ENCODE peak calls at places on chromosomes 5 and 9, in ten cellular contexts. Z is SJSA1; D is AG20443; X is endodermal cell; K is astrocyte of the spinal cord; T is T-helper 9 cell; W is thyroid gland; A is GM04504; J is NCI-H1092 treated with DMSO at 0.1 percent for 48 hours; U is stimulated activated CD4-positive, alpha-beta T cell treated with anti-CD3 and anti-CD28 coated beads, Interleukin-1b, Interleukin-23, amount 100 ng/mL, for 4 hours. P is an unnamed sample.

GRCh38 chr9:93902051-93902779 is 52.9 kb downstream of the BARX1 start:
- DNase-seq in Z (peak), U (no peak), T (no peak), A (no peak), J (no peak), D (no peak), K (no peak), X (peak), W (no peak), P (no peak)

GRCh38 chr5:176360894-176361436 is 599 bp downstream of the KIAA1191 start:
- DNase-seq in D (no peak), X (no peak), Z (no peak), W (peak), A (no peak), K (no peak), J (no peak), T (no peak), U (no peak), P (no peak)

GRCh38 chr5:27171696-27172362 is 133.4 kb upstream of the CDH9 start:
- DNase-seq in D (no peak), T (no peak), W (no peak), Z (no peak), U (no peak), K (no peak), A (no peak), X (no peak), J (no peak), P (no peak)

GRCh38 chr5:10578869-10579268 is 15.0 kb downstream of the ANKRD33B start:
- DNase-seq in X (no peak), J (no peak), U (no peak), K (no peak), T (no peak), A (no peak), D (no peak), W (no peak), Z (peak), P (no peak)

GRCh38 chr5:150780180-150780692 is 1.7 kb downstream of the SMIM3 start:
- DNase-seq in W (peak), J (no peak), T (no peak), U (no peak), D (peak), X (no peak), Z (no peak), K (no peak), A (peak), P (no peak)

GRCh38 chr9:33287087-33287490 is 3.2 kb upstream of the NFX1 start:
- DNase-seq in U (no peak), D (peak), X (peak), T (no peak), K (peak), Z (peak), A (peak), W (peak), J (peak), P (peak)

GRCh38 chr9:33351547-33351946 is 50.8 kb downstream of the AQP7 start:
- DNase-seq in U (no peak), T (no peak), Z (no peak), A (no peak), J (no peak), X (no peak), W (no peak), D (no peak), K (no peak), P (no peak)

GRCh38 chr5:96017951-96018350 is 56.3 kb upstream of the ELL2 start:
- DNase-seq in W (no peak), X (no peak), U (no peak), T (no peak), K (peak), A (peak), J (no peak), Z (no peak), D (peak), P (no peak)

GRCh38 chr5:125037020-125037419 is 290.6 kb upstream of the ZNF608 start:
- DNase-seq in W (no peak), K (no peak), J (no peak), T (no peak), U (no peak), A (no peak), Z (no peak), X (no peak), D (no peak), P (no peak)

GRCh38 chr9:136631038-136632000 is 31.4 kb upstream of the EGFL7 start:
- DNase-seq in W (peak), J (peak), U (peak), D (peak), T (peak), A (peak), K (peak), Z (peak), X (peak), P (peak)

GRCh38 chr5:133369161-133369783 is 243.1 kb downstream of the FSTL4 start:
- DNase-seq in T (no peak), X (no peak), U (no peak), A (no peak), K (no peak), J (no peak), Z (no peak), W (no peak), D (no peak), P (no peak)

GRCh38 chr9:108813951-108814601 is 41.7 kb downstream of the ACTL7B start:
- DNase-seq in A (peak), D (peak), W (no peak), J (peak), U (no peak), T (no peak), Z (no peak), X (peak), K (peak), P (peak)

GRCh38 chr5:133030343-133031005 is 4.1 kb upstream of the ZCCHC10 start:
- DNase-seq in A (no peak), X (no peak), Z (no peak), J (no peak), W (no peak), T (no peak), D (no peak), K (no peak), U (no peak), P (no peak)

GRCh38 chr9:129111762-129112151 is 542 bp downstream of the PTPA start:
- DNase-seq in X (peak), J (peak), W (peak), K (peak), D (peak), A (no peak), T (no peak), U (peak), Z (no peak), P (peak)

GRCh38 chr9:70600479-70600878 is 186.0 kb upstream of the KLF9 start:
- DNase-seq in D (peak), X (peak), K (peak), Z (peak), U (no peak), J (peak), A (peak), T (no peak), W (peak), P (no peak)

GRCh38 chr5:7391215-7391614 is 4.7 kb upstream of the ADCY2 start:
- DNase-seq in W (no peak), Z (no peak), X (peak), U (no peak), A (no peak), D (no peak), T (no peak), J (no peak), K (no peak), P (no peak)

GRCh38 chr5:10306806-10307205 is 896 bp downstream of the CMBL start:
- DNase-seq in A (no peak), Z (no peak), T (no peak), X (no peak), D (no peak), W (no peak), J (peak), U (no peak), K (no peak), P (peak)

GRCh38 chr5:168481330-168481788 is 4.9 kb upstream of the RARS1 start:
- DNase-seq in K (no peak), D (no peak), X (no peak), W (no peak), T (no peak), A (no peak), J (no peak), U (no peak), Z (no peak), P (no peak)

GRCh38 chr5:102554728-102555127 is 55.9 kb upstream of the SLCO6A1 start:
- DNase-seq in A (no peak), J (peak), T (no peak), U (no peak), D (no peak), X (no peak), Z (no peak), W (no peak), K (peak), P (peak)

GRCh38 chr9:107390319-107390718 is 99.2 kb downstream of the KLF4 start:
- DNase-seq in K (no peak), Z (no peak), D (no peak), J (no peak), T (no peak), A (no peak), W (no peak), U (no peak), X (no peak), P (no peak)

GRCh38 chr5:171907731-171908343 is 98.6 kb downstream of the FBXW11 start:
- DNase-seq in A (peak), U (no peak), Z (peak), X (peak), J (peak), W (peak), T (peak), K (peak), D (peak), P (peak)

GRCh38 chr5:39605966-39606591 is 181.3 kb upstream of the DAB2 start:
- DNase-seq in K (peak), W (no peak), D (no peak), J (no peak), X (no peak), A (no peak), U (no peak), Z (no peak), T (no peak), P (peak)

GRCh38 chr5:127312131-127312530 is 21.5 kb downstream of the MEGF10 start:
- DNase-seq in A (no peak), W (no peak), J (peak), K (no peak), U (no peak), T (no peak), Z (no peak), D (no peak), X (no peak), P (no peak)

GRCh38 chr5:73534001-73534547 is 31.4 kb downstream of the ANKRA2 start:
- DNase-seq in Z (no peak), W (no peak), X (no peak), U (no peak), D (peak), T (no peak), A (peak), K (peak), J (no peak), P (no peak)

GRCh38 chr9:5310851-5311250 is 6.3 kb upstream of the RLN2 start:
- DNase-seq in J (no peak), K (no peak), U (no peak), Z (no peak), D (no peak), X (no peak), W (no peak), T (no peak), A (no peak), P (no peak)

GRCh38 chr5:168227001-168227400 is 64.4 kb upstream of the WWC1 start:
- DNase-seq in U (no peak), J (no peak), A (no peak), Z (no peak), D (no peak), X (no peak), W (no peak), T (no peak), K (no peak), P (no peak)

GRCh38 chr5:10875201-10875768 is 114.3 kb upstream of the DAP start:
- DNase-seq in U (no peak), Z (no peak), X (no peak), K (no peak), W (no peak), A (no peak), J (no peak), D (no peak), T (no peak), P (no peak)

GRCh38 chr9:136587944-136588662 is 42.3 kb upstream of the NOTCH1 start:
- DNase-seq in J (no peak), X (peak), T (no peak), Z (no peak), W (no peak), D (no peak), K (peak), U (no peak), A (no peak), P (no peak)

GRCh38 chr5:142637871-142638270 is 48.0 kb downstream of the FGF1 start:
- DNase-seq in A (no peak), U (no peak), W (no peak), X (no peak), Z (no peak), D (no peak), J (no peak), T (no peak), K (no peak), P (no peak)

P was measured in NCI-H748 treated with DMSO at 0.1 percent for 48 hours.